ENCODE peak calls at places on chromosomes 11 and 22, in six cellular contexts. T, A, R, C, X and N are unnamed samples.

GRCh38 chr11:18706330-18707243 is 8.0 kb downstream of the TMEM86A start:
- DNase-seq in X (no peak), T (peak; percentile 76), R (peak; percentile 76), A (peak; percentile 26), C (peak; percentile 52), N (peak; percentile 48)

GRCh38 chr11:126394036-126394435 is 38.5 kb downstream of the ST3GAL4 start:
- DNase-seq in C (no peak), X (no peak), R (no peak), A (no peak), T (no peak), N (no peak)

GRCh38 chr11:133215529-133216230 is 316.6 kb downstream of the OPCML start:
- DNase-seq in T (no peak), C (no peak), R (no peak), X (no peak), A (no peak), N (no peak)

GRCh38 chr11:331332-332060 is 10.8 kb upstream of the IFITM3 start:
- DNase-seq in T (no peak), A (no peak), R (peak; percentile 30), C (no peak), X (no peak), N (no peak)

GRCh38 chr11:19822531-19822930 is 109.9 kb downstream of the NAV2 start:
- DNase-seq in R (no peak), T (no peak), C (no peak), A (no peak), X (no peak), N (no peak)

GRCh38 chr11:76083563-76084451 is 122.5 kb downstream of the WNT11 start:
- DNase-seq in X (no peak), A (peak; percentile 36), C (no peak), R (no peak), T (no peak), N (no peak)

GRCh38 chr11:94455861-94456260 is 37.8 kb downstream of the MRE11 start:
- DNase-seq in X (no peak), R (no peak), T (no peak), A (no peak), C (no peak), N (no peak)

GRCh38 chr22:38733329-38734202 is 22.2 kb downstream of the SUN2 start:
- DNase-seq in R (peak; percentile 65), T (peak; percentile 75), A (peak; percentile 48), C (no peak), X (peak; percentile 35), N (no peak)

GRCh38 chr11:116513894-116514293 is 258.9 kb downstream of the BUD13 start:
- DNase-seq in X (no peak), R (no peak), T (no peak), C (no peak), A (peak; percentile 62), N (no peak)

GRCh38 chr22:35348026-35348590 is 32.8 kb upstream of the HMOX1 start:
- DNase-seq in C (no peak), T (no peak), R (no peak), X (no peak), A (no peak), N (no peak)

GRCh38 chr22:42717197-42717967 is 3.3 kb downstream of the A4GALT start:
- DNase-seq in C (no peak), T (no peak), R (peak; percentile 82), A (peak; percentile 33), X (peak; percentile 32), N (no peak)

GRCh38 chr11:119371778-119372182 is 9.7 kb downstream of the USP2 start:
- DNase-seq in X (no peak), C (no peak), A (no peak), T (no peak), R (no peak), N (no peak)

GRCh38 chr22:46058591-46059519 is 81.9 kb upstream of the WNT7B start:
- DNase-seq in R (peak; percentile 43), T (peak; percentile 33), A (peak; percentile 74), X (no peak), C (no peak), N (no peak)

GRCh38 chr11:57903441-57904123 is 120.1 kb upstream of the OR9Q1 start:
- DNase-seq in X (no peak), C (no peak), A (peak; percentile 40), R (no peak), T (no peak), N (no peak)

GRCh38 chr11:67615455-67616430 is 9.0 kb downstream of the NDUFV1 start:
- DNase-seq in T (no peak), X (no peak), A (peak; percentile 52), R (peak; percentile 14), C (no peak), N (no peak)

GRCh38 chr11:287821-288327 is 1.1 kb upstream of the PGGHG start:
- DNase-seq in R (peak; percentile 15), T (no peak), A (no peak), X (no peak), C (no peak), N (no peak)

GRCh38 chr11:63520606-63521170 is 14.8 kb downstream of the LGALS12 start:
- DNase-seq in A (peak; percentile 16), R (no peak), C (no peak), T (no peak), X (no peak), N (no peak)

GRCh38 chr11:76653674-76654309 is 16.8 kb downstream of the LRRC32 start:
- DNase-seq in C (no peak), A (peak; percentile 52), T (no peak), X (peak; percentile 87), R (peak; percentile 70), N (no peak)

GRCh38 chr11:111797145-111797581 is 31.0 kb upstream of the PPP2R1B start:
- DNase-seq in A (peak; percentile 87), R (no peak), X (no peak), T (no peak), C (no peak), N (no peak)

GRCh38 chr11:94762995-94763394 is 5.2 kb upstream of the AMOTL1 start:
- DNase-seq in R (no peak), C (no peak), T (no peak), X (no peak), A (no peak), N (no peak)

GRCh38 chr22:28670153-28670552 is 9.5 kb downstream of the TTC28 start:
- DNase-seq in R (no peak), T (no peak), C (no peak), A (peak; percentile 59), X (peak; percentile 59), N (no peak)

GRCh38 chr22:37636949-37637273 is 2.6 kb upstream of the SH3BP1 start:
- DNase-seq in R (no peak), T (no peak), X (no peak), C (no peak), A (no peak), N (no peak)

GRCh38 chr11:776459-777287 is 614 bp downstream of the GATD1 start:
- DNase-seq in C (no peak), X (peak; percentile 52), T (no peak), A (peak; percentile 73), R (no peak), N (no peak)

GRCh38 chr22:22465094-22465602 is 43.4 kb downstream of the ZNF280B start:
- DNase-seq in A (no peak), C (no peak), R (no peak), X (no peak), T (no peak), N (no peak)

GRCh38 chr22:42613869-42614268 is 814 bp downstream of the POLDIP3 start:
- DNase-seq in X (peak; percentile 66), R (no peak), T (no peak), A (peak; percentile 72), C (no peak), N (no peak)

GRCh38 chr11:10604340-10604748 is 35.9 kb upstream of the LYVE1 start:
- DNase-seq in C (no peak), X (peak; percentile 92), R (peak; percentile 57), A (peak; percentile 57), T (no peak), N (no peak)

GRCh38 chr11:47264119-47264915 is 5.6 kb upstream of the MADD start:
- DNase-seq in R (no peak), T (no peak), X (no peak), A (no peak), C (no peak), N (no peak)

GRCh38 chr11:9687736-9688494 is 24.0 kb downstream of the SWAP70 start:
- DNase-seq in A (peak; percentile 32), T (no peak), X (peak; percentile 52), R (no peak), C (no peak), N (no peak)

GRCh38 chr22:50531546-50532352 is 1.9 kb upstream of the TYMP start:
- DNase-seq in T (peak; percentile 79), A (peak; percentile 88), X (peak; percentile 85), C (peak; percentile 54), R (peak; percentile 72), N (no peak)

GRCh38 chr11:82229346-82229745 is 504.3 kb downstream of the FAM181B start:
- DNase-seq in T (no peak), X (peak; percentile 3), A (peak; percentile 50), R (no peak), C (no peak), N (no peak)

GRCh38 chr11:76310832-76311231 is 70.1 kb downstream of the THAP12 start:
- DNase-seq in C (no peak), T (no peak), X (no peak), R (no peak), A (no peak), N (no peak)

GRCh38 chr11:1978865-1979473 is 18.7 kb downstream of the H19 start:
- DNase-seq in T (peak; percentile 4), A (no peak), C (no peak), R (no peak), X (no peak), N (no peak)
- H3K4me3 ChIP-seq in T (no peak overlapping the region), A (no peak overlapping the region), C (no peak overlapping the region), R (no peak overlapping the region), X (no peak overlapping the region), N (no peak overlapping the region)

GRCh38 chr22:48605125-48605524 is 1222.5 kb downstream of the BRD1 start:
- DNase-seq in C (no peak), X (no peak), T (no peak), R (no peak), A (no peak), N (no peak)
- H3K9me3 ChIP-seq in C (no peaks in the 10 kb centered on the region), X (no peaks in the 10 kb centered on the region), T (no peaks in the 10 kb centered on the region), R (no peaks in the 10 kb centered on the region), A (no peaks in the 10 kb centered on the region), N (no peaks in the 10 kb centered on the region)

DNA sequence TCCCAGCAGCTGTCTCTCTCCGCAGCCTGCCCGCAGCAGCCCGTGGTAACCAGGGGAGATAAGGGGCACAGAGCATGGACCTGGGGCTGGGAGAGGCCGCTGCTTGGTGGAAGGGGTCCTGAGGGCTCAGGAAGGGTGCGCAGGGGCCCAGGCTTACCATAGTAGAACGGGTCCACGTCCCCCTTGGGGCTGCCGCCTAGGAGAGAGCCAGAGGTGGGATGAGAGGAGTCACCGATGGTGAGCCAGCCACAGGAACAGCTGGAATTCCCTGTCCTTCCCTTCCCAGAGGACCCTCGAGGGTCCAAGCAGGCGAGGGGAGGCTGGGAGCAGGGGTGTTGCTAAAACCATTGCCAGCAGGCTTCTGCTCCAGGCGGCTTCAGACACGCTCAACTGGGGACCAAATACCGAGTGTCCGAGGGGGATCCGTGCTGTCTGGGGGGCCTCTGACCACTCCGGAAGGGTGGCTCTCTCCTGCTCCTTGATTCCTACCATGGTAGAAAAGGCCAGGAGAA is 2.0 kb downstream of the FXYD2 start:
- DNase-seq in R (no peak), T (peak; percentile 36), A (no peak), C (no peak), X (no peak), N (no peak)
- H3K4me1 ChIP-seq in R (no peaks in the 10 kb centered on the region), T (peaks cover 41% of the 10 kb centered on the region), A (no peaks in the 10 kb centered on the region), C (peaks cover 29% of the 10 kb centered on the region), X (peaks cover 65% of the 10 kb centered on the region), N (peaks cover 3% of the 10 kb centered on the region)

DNA sequence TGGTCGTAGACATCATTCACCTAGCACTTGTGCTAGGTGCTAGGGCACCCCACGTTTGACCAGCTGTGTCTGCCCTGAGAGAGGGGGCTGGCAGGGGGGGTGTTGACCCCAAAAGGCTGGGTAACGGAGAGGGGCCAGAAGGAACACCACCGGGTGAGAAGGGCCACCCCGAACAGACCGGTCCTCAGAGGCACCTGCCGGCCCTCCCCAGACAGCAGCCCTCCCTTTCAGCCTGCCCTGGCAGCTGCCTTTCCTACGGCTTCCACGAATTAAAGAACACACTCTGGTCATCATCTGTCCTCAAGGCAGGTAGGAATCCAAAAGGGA is 977 bp upstream of the KCNJ5 start:
- DNase-seq in A (no peak), T (no peak), R (no peak), X (no peak), C (no peak), N (no peak)
- H3K4me3 ChIP-seq in A (peak overlapping the region; percentile 62), T (no peak overlapping the region), R (peak overlapping the region; percentile 25), X (peak overlapping the region; percentile 37), C (peak overlapping the region; percentile 47), N (peak overlapping the region; percentile 82)